ENCODE peak calls at places on chromosomes 3 and 15, in ten cellular contexts. F is stomach; X is CD8-positive, alpha-beta memory T cell; K is MM.1S; N is ovary; D is cardiac muscle cell; L is GM23338; E is body of pancreas; T is right cardiac atrium; Y is CD4-positive, alpha-beta memory T cell. A is an unnamed sample.

GRCh38 chr3:14552717-14553116 is 12.6 kb upstream of the GRIP2 start:
- DNase-seq in N (no peak), E (no peak), K (no peak), D (no peak), L (no peak), F (no peak), Y (no peak), T (no peak), X (no peak), A (no peak)

GRCh38 chr15:47885921-47886320 is 168.6 kb downstream of the SEMA6D start:
- DNase-seq in Y (no peak), X (no peak), L (peak; percentile 27), F (no peak), D (peak; percentile 40), N (no peak), K (no peak), E (no peak), T (no peak), A (no peak)

GRCh38 chr15:40928975-40929729 is at the start of gene DLL4:
- DNase-seq in L (peak; percentile 92), K (peak; percentile 81), N (no peak), F (peak; percentile 74), T (peak; percentile 90), E (peak; percentile 38), D (peak; percentile 50), Y (no peak), X (peak; percentile 57), A (peak; percentile 90)

GRCh38 chr3:32313723-32314473 is 75.4 kb downstream of the CMTM8 start:
- DNase-seq in L (no peak), E (no peak), F (no peak), K (no peak), D (peak; percentile 35), T (no peak), Y (no peak), X (no peak), N (no peak), A (no peak)

GRCh38 chr3:131218196-131218595 is 163.4 kb upstream of the NUDT16 start:
- DNase-seq in K (no peak), T (no peak), F (no peak), X (no peak), D (peak; percentile 42), N (no peak), Y (no peak), L (no peak), E (no peak), A (no peak)

GRCh38 chr15:62391565-62392262 is 226.6 kb upstream of the C2CD4B start:
- DNase-seq in D (peak; percentile 64), Y (peak; percentile 18), L (peak; percentile 63), X (no peak), E (peak; percentile 49), F (peak; percentile 50), K (peak; percentile 14), T (peak; percentile 86), N (peak; percentile 42), A (no peak)

GRCh38 chr3:141094851-141095545 is 43.9 kb downstream of the SPSB4 start:
- DNase-seq in E (peak; percentile 73), X (no peak), F (no peak), N (no peak), Y (no peak), K (no peak), D (peak; percentile 73), L (no peak), T (peak; percentile 91), A (no peak)

GRCh38 chr3:40247714-40248113 is 61.8 kb upstream of the EIF1B start:
- DNase-seq in K (no peak), X (no peak), L (no peak), F (no peak), E (no peak), T (no peak), N (no peak), D (no peak), Y (no peak), A (no peak)

GRCh38 chr3:10217359-10217758 is 30.9 kb upstream of the TATDN2 start:
- DNase-seq in N (no peak), E (no peak), F (no peak), D (no peak), X (no peak), T (no peak), Y (no peak), K (no peak), L (no peak), A (no peak)

GRCh38 chr15:39969871-39970270 is 36.0 kb downstream of the EIF2AK4 start:
- DNase-seq in N (no peak), T (peak; percentile 67), F (peak; percentile 61), Y (no peak), D (peak; percentile 84), E (no peak), X (no peak), K (no peak), L (no peak), A (peak; percentile 77)

GRCh38 chr3:61562810-61563613 is 1.6 kb downstream of the PTPRG start:
- DNase-seq in T (peak; percentile 76), N (peak; percentile 41), E (peak; percentile 40), X (no peak), Y (no peak), D (peak; percentile 52), F (no peak), K (peak; percentile 24), L (peak; percentile 39), A (no peak)

GRCh38 chr3:184336484-184337230 is 743 bp upstream of the FAM131A start:
- DNase-seq in Y (peak; percentile 27), E (no peak), D (peak; percentile 69), F (peak; percentile 55), T (peak; percentile 63), N (no peak), X (no peak), L (peak; percentile 83), K (no peak), A (no peak)
- H3K4me1 ChIP-seq in Y (peaks cover 20% of the 10 kb centered on the region), E (peaks cover 26% of the 10 kb centered on the region), D (peaks cover 5% of the 10 kb centered on the region), F (peaks cover 56% of the 10 kb centered on the region), T (peaks cover 4% of the 10 kb centered on the region), N (peaks cover 20% of the 10 kb centered on the region), X (peaks cover 19% of the 10 kb centered on the region), L (peaks cover 27% of the 10 kb centered on the region), K (peaks cover 4% of the 10 kb centered on the region), A (peaks cover 42% of the 10 kb centered on the region)

GRCh38 chr3:186214670-186215069 is 105.8 kb upstream of the ETV5 start:
- DNase-seq in Y (no peak), X (no peak), L (no peak), E (no peak), K (no peak), T (no peak), N (no peak), D (no peak), F (no peak), A (no peak)
- H3K4me1 ChIP-seq in Y (no peaks in the 10 kb centered on the region), X (no peaks in the 10 kb centered on the region), L (peaks cover 12% of the 10 kb centered on the region), E (peaks cover 13% of the 10 kb centered on the region), K (peaks cover 17% of the 10 kb centered on the region), T (peaks cover 5% of the 10 kb centered on the region), N (peaks cover 8% of the 10 kb centered on the region), D (peaks cover 25% of the 10 kb centered on the region), F (peaks cover 15% of the 10 kb centered on the region), A (peaks cover 6% of the 10 kb centered on the region)

GRCh38 chr3:13470894-13471574 is 9.1 kb upstream of the HDAC11 start:
- DNase-seq in T (no peak), E (no peak), K (no peak), Y (no peak), L (no peak), D (no peak), X (no peak), N (no peak), F (no peak), A (no peak)
- H3K4me1 ChIP-seq in T (no peaks in the 10 kb centered on the region), E (no peaks in the 10 kb centered on the region), K (no peaks in the 10 kb centered on the region), Y (no peaks in the 10 kb centered on the region), L (peaks cover 21% of the 10 kb centered on the region), D (no peaks in the 10 kb centered on the region), X (no peaks in the 10 kb centered on the region), N (no peaks in the 10 kb centered on the region), F (no peaks in the 10 kb centered on the region), A (no peaks in the 10 kb centered on the region)

GRCh38 chr15:83062768-83063180 is 4.3 kb downstream of the BTBD1 start:
- DNase-seq in L (no peak), N (no peak), D (no peak), T (no peak), X (no peak), E (no peak), Y (no peak), K (no peak), F (no peak), A (no peak)
- H3K4me1 ChIP-seq in L (peaks cover 48% of the 10 kb centered on the region), N (peaks cover 16% of the 10 kb centered on the region), D (peaks cover 47% of the 10 kb centered on the region), T (peaks cover 12% of the 10 kb centered on the region), X (peaks cover 53% of the 10 kb centered on the region), E (peaks cover 53% of the 10 kb centered on the region), Y (peaks cover 64% of the 10 kb centered on the region), K (peaks cover 22% of the 10 kb centered on the region), F (peaks cover 74% of the 10 kb centered on the region), A (peaks cover 14% of the 10 kb centered on the region)

A was measured in RWPE2.